ENCODE peak calls at places on chromosomes 12 and 14, in six cellular contexts. O is fibroblast of the conjunctiva, N is heart left ventricle, V is HCEC 1CT, C is GF-D8, U is testis. F is an unnamed sample.
A peak's percentile ranks its signal among the peaks of the same experiment; 100 is the strongest.

GRCh38 chr12:120373683-120374082 is 4.7 kb upstream of the MSI1 start:
- DNase-seq in C (no peak), N (no peak), O (no peak), U (no peak), V (no peak), F (no peak)

GRCh38 chr14:35389315-35389667 is 15.3 kb downstream of the NFKBIA start:
- DNase-seq in C (no peak), V (no peak), U (no peak), N (no peak), O (no peak), F (no peak)

GRCh38 chr14:103087343-103087835 is 3.4 kb downstream of the LBHD2 start:
- DNase-seq in C (no peak), N (no peak), O (no peak), U (peak; percentile 67), V (no peak), F (no peak)

GRCh38 chr14:87052646-87053225 is 940.2 kb downstream of the GALC start:
- DNase-seq in N (no peak), V (no peak), O (no peak), C (no peak), U (no peak), F (no peak)

GRCh38 chr12:39912211-39912980 is 193.5 kb downstream of the SLC2A13 start:
- DNase-seq in N (no peak), O (no peak), U (no peak), C (no peak), V (no peak), F (no peak)

GRCh38 chr12:53344824-53345485 is 8.8 kb upstream of the SP7 start:
- DNase-seq in N (peak; percentile 82), V (peak; percentile 79), O (peak; percentile 63), U (peak; percentile 76), C (peak; percentile 30), F (no peak)

GRCh38 chr14:24943024-24943423 is 106.9 kb downstream of the STXBP6 start:
- DNase-seq in U (no peak), V (peak; percentile 34), O (peak; percentile 46), N (no peak), C (no peak), F (no peak)

GRCh38 chr14:89178802-89179201 is 238.2 kb downstream of the FOXN3 start:
- DNase-seq in U (no peak), N (no peak), C (no peak), V (no peak), O (no peak), F (no peak)

GRCh38 chr12:92421701-92422100 is 276.1 kb upstream of the BTG1 start:
- DNase-seq in C (no peak), U (no peak), V (peak; percentile 51), O (peak; percentile 16), N (no peak), F (no peak)

GRCh38 chr12:1832801-1833595 is 12.6 kb downstream of the LRTM2 start:
- DNase-seq in V (no peak), U (no peak), C (no peak), N (no peak), O (no peak), F (no peak)

GRCh38 chr12:5200276-5201087 is 156.8 kb downstream of the KCNA5 start:
- DNase-seq in O (no peak), N (peak; percentile 38), C (no peak), V (no peak), U (peak; percentile 79), F (no peak)

GRCh38 chr12:48882325-48882687 is 16.6 kb upstream of the RND1 start:
- DNase-seq in N (peak; percentile 33), C (no peak), O (no peak), U (peak; percentile 25), V (no peak), F (no peak)

GRCh38 chr12:99680276-99680675 is 32.7 kb downstream of the GARIN6 start:
- DNase-seq in O (no peak), C (no peak), U (no peak), V (no peak), N (no peak), F (no peak)

GRCh38 chr14:72850360-72850759 is 43.5 kb downstream of the DPF3 start:
- DNase-seq in V (no peak), N (no peak), U (no peak), O (no peak), C (no peak), F (no peak)

GRCh38 chr12:16175893-16176292 is 101.6 kb downstream of the SLC15A5 start:
- DNase-seq in U (no peak), N (no peak), C (no peak), V (no peak), O (no peak), F (no peak)

GRCh38 chr12:63989301-63989845 is 144.9 kb downstream of the SRGAP1 start:
- DNase-seq in U (no peak), N (peak; percentile 31), V (no peak), C (no peak), O (no peak), F (no peak)

GRCh38 chr14:70168401-70168800 is 20.4 kb downstream of the SLC8A3 start:
- DNase-seq in V (no peak), U (no peak), N (no peak), O (no peak), C (no peak), F (no peak)

GRCh38 chr14:59337151-59337611 is 128.0 kb downstream of the GPR135 start:
- DNase-seq in O (peak; percentile 45), U (peak; percentile 42), V (peak; percentile 17), N (peak; percentile 27), C (no peak), F (peak; percentile 50)